ENCODE peak calls at places on chromosome 9, in seven cellular contexts. W is mesenchymal stem cell, C is A549, H is PC-3, B is suprapubic skin, X is SJSA1, G is fibroblast of lung. E is an unnamed sample.
A peak's percentile ranks its signal among the peaks of the same experiment; 100 is the strongest.

GRCh38 chr9:98259791-98260190 is 4.3 kb upstream of the TBC1D2 start:
- DNase-seq in W (no peak), C (no peak), H (no peak), B (no peak), X (no peak), G (no peak), E (no peak)

GRCh38 chr9:131290767-131291370 is 1.3 kb downstream of the PLPP7 start:
- DNase-seq in W (no peak), C (no peak), H (no peak), B (no peak), X (no peak), G (no peak), E (no peak)

GRCh38 chr9:99231708-99232107 is 9.6 kb downstream of the SEC61B start:
- DNase-seq in W (peak; percentile 39), C (peak; percentile 7), H (peak; percentile 6), B (no peak), X (no peak), G (peak; percentile 8), E (no peak)

GRCh38 chr9:134287591-134288518 is 38.4 kb upstream of the RXRA start:
- DNase-seq in W (no peak), C (no peak), H (no peak), B (no peak), X (no peak), G (no peak), E (peak; percentile 75)

GRCh38 chr9:2570615-2571479 is 50.7 kb upstream of the VLDLR start:
- DNase-seq in W (peak; percentile 49), C (peak; percentile 78), H (peak; percentile 93), B (no peak), X (peak; percentile 81), G (peak; percentile 93), E (no peak)

GRCh38 chr9:104941597-104941996 is 13.6 kb upstream of the ABCA1 start:
- DNase-seq in W (no peak), C (no peak), H (no peak), B (no peak), X (no peak), G (no peak), E (no peak)

GRCh38 chr9:12391839-12392509 is 301.2 kb upstream of the TYRP1 start:
- DNase-seq in W (no peak), C (no peak), H (no peak), B (no peak), X (no peak), G (no peak), E (no peak)

GRCh38 chr9:127548352-127548878 is 63.7 kb upstream of the STXBP1 start:
- DNase-seq in W (no peak), C (no peak), H (no peak), B (no peak), X (no peak), G (no peak), E (peak; percentile 14)

GRCh38 chr9:68751556-68751955 is 46.5 kb downstream of the PIP5K1B start:
- DNase-seq in W (no peak), C (no peak), H (no peak), B (no peak), X (no peak), G (peak; percentile 6), E (no peak)

GRCh38 chr9:35891649-35892048 is 14.4 kb upstream of the HRCT1 start:
- DNase-seq in W (no peak), C (no peak), H (no peak), B (no peak), X (no peak), G (no peak), E (no peak)

GRCh38 chr9:127175764-127176163 is 53.3 kb upstream of the ANGPTL2 start:
- DNase-seq in W (no peak), C (no peak), H (no peak), B (peak; percentile 74), X (no peak), G (no peak), E (peak; percentile 52)

DNA sequence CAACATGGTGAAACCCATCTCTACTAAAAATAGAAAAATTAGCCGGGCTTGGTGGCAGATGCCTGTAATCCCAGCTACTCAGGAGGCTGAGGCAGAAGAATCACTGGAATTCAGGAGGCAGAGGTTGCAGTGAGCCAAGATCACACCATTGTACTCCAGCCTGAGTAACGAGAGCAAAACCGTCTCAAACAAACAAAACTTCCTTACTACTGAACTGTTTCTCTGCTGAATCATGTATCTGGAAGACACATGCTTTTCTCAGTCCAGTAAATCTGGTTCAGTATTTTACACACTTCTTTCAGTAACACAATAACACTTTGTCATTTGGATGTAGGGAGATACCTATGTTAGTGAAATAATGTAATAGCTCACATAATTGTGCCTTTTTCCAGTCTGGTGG is 7.9 kb downstream of the TRMT10B start:
- DNase-seq in W (peak; percentile 56), C (no peak), H (no peak), B (no peak), X (no peak), G (peak; percentile 19), E (peak; percentile 62)
- H3K4me1 ChIP-seq in W (peaks cover 6% of the 10 kb centered on the region), C (peaks cover 18% of the 10 kb centered on the region), H (peaks cover 5% of the 10 kb centered on the region), B (no peaks in the 10 kb centered on the region), X (peaks cover 3% of the 10 kb centered on the region), G (peaks cover 13% of the 10 kb centered on the region), E (peaks cover 22% of the 10 kb centered on the region)

GRCh38 chr9:121732383-121732782 is 80.9 kb downstream of the DAB2IP start:
- DNase-seq in W (no peak), C (no peak), H (no peak), B (no peak), X (no peak), G (no peak), E (no peak)
- H3K4me1 ChIP-seq in W (peaks cover 34% of the 10 kb centered on the region), C (peaks cover 28% of the 10 kb centered on the region), H (no peaks in the 10 kb centered on the region), B (peaks cover 58% of the 10 kb centered on the region), X (no peaks in the 10 kb centered on the region), G (peaks cover 19% of the 10 kb centered on the region), E (peaks cover 12% of the 10 kb centered on the region)

DNA sequence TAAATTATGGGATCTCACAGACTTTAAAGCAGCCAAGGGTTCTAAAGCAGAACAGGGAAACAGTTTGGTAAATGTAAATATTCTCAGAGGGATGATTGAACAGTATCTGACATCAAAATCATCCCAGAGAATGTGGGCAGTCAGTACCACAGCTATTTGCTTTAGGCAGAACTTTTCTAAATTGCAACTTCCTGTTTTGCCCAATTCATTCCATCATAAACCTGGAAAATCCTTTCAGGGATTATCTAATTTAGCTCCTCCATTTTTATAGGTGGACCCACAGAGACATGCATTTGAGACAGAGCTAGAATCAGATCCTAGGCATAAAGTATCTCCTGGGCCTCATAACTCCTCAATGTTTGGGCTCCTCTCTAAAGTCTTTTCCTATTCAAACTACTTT is 12.4 kb downstream of the NR6A1 start:
- DNase-seq in W (no peak), C (no peak), H (no peak), B (no peak), X (no peak), G (no peak), E (no peak)
- H3K4me1 ChIP-seq in W (no peaks in the 10 kb centered on the region), C (peaks cover 24% of the 10 kb centered on the region), H (no peaks in the 10 kb centered on the region), B (no peaks in the 10 kb centered on the region), X (peaks cover 27% of the 10 kb centered on the region), G (no peaks in the 10 kb centered on the region), E (peaks cover 4% of the 10 kb centered on the region)

GRCh38 chr9:83185517-83186192 is 122.7 kb upstream of the RASEF start:
- DNase-seq in W (no peak), C (no peak), H (no peak), B (no peak), X (no peak), G (no peak), E (no peak)
- H3K4me1 ChIP-seq in W (no peaks in the 10 kb centered on the region), C (no peaks in the 10 kb centered on the region), H (no peaks in the 10 kb centered on the region), B (no peaks in the 10 kb centered on the region), X (no peaks in the 10 kb centered on the region), G (no peaks in the 10 kb centered on the region), E (no peaks in the 10 kb centered on the region)

E was measured in osteoblast.